ENCODE peak calls at places on chromosomes 4 and X, in ten cellular contexts. A is KG1; M is neural crest cell; Z is SJSA1; U is hypothalamus; O is CD4-positive, CD25-positive, alpha-beta regulatory T cell; L is HCEC 1CT; K is skeletal muscle cell; F is stimulated activated CD4-positive, alpha-beta T cell treated with anti-CD3 and anti-CD28 coated beads, Interleukin-15, amount 100 ng/mL, for 1 hour; E is GM03348. B is an unnamed sample.

GRCh38 chrX:13120017-13120416 is 75.6 kb upstream of the FAM9C start:
- DNase-seq in A (no peak), M (no peak), Z (peak), U (peak), O (no peak), L (peak), K (no peak), F (no peak), E (no peak), B (no peak)

GRCh38 chrX:57329008-57329407 is 42.5 kb downstream of the FAAH2 start:
- DNase-seq in A (no peak), M (no peak), Z (no peak), U (no peak), O (no peak), L (no peak), K (no peak), F (no peak), E (no peak), B (no peak)

GRCh38 chrX:153776611-153777045 is 4.2 kb upstream of the SRPK3 start:
- DNase-seq in A (no peak), M (no peak), Z (no peak), U (no peak), O (no peak), L (no peak), K (no peak), F (no peak), E (no peak), B (no peak)

GRCh38 chr4:94403735-94404134 is 48.0 kb upstream of the PDLIM5 start:
- DNase-seq in A (no peak), M (no peak), Z (no peak), U (no peak), O (no peak), L (no peak), K (no peak), F (no peak), E (no peak), B (no peak)

GRCh38 chr4:165872443-165873297 is at the start of gene TLL1:
- DNase-seq in A (no peak), M (no peak), Z (peak), U (no peak), O (no peak), L (no peak), K (no peak), F (no peak), E (peak), B (no peak)

GRCh38 chr4:148056879-148057278 is 325.0 kb downstream of the ARHGAP10 start:
- DNase-seq in A (peak), M (no peak), Z (peak), U (peak), O (peak), L (peak), K (peak), F (peak), E (peak), B (no peak)

GRCh38 chrX:49029876-49030275 is 13.3 kb downstream of the TFE3 start:
- DNase-seq in A (no peak), M (no peak), Z (no peak), U (no peak), O (no peak), L (no peak), K (no peak), F (no peak), E (no peak), B (no peak)

GRCh38 chr4:161554372-161554990 is 609.3 kb downstream of the FSTL5 start:
- DNase-seq in A (no peak), M (no peak), Z (peak), U (no peak), O (no peak), L (peak), K (peak), F (no peak), E (no peak), B (no peak)

GRCh38 chr4:33592701-33593100 is 2651.6 kb downstream of the ARAP2 start:
- DNase-seq in A (no peak), M (no peak), Z (no peak), U (no peak), O (no peak), L (no peak), K (no peak), F (no peak), E (no peak), B (no peak)

GRCh38 chrX:19981987-19982386 is 8.9 kb downstream of the BCLAF3 start:
- DNase-seq in A (no peak), M (no peak), Z (no peak), U (no peak), O (no peak), L (no peak), K (no peak), F (no peak), E (no peak), B (no peak)

GRCh38 chrX:16750136-16750535 is 30.7 kb downstream of the SYAP1 start:
- DNase-seq in A (no peak), M (no peak), Z (no peak), U (no peak), O (no peak), L (no peak), K (no peak), F (no peak), E (no peak), B (no peak)

GRCh38 chrX:115642895-115643530 is 82.0 kb downstream of the PLS3 start:
- DNase-seq in A (peak), M (peak), Z (peak), U (no peak), O (peak), L (peak), K (no peak), F (no peak), E (peak), B (no peak)

GRCh38 chrX:26889574-26889973 is 573.6 kb downstream of the PPP4R3C start:
- DNase-seq in A (no peak), M (no peak), Z (no peak), U (no peak), O (no peak), L (no peak), K (peak), F (no peak), E (no peak), B (no peak)

GRCh38 chr4:15755781-15756180 is 22.3 kb upstream of the CD38 start:
- DNase-seq in A (no peak), M (no peak), Z (no peak), U (no peak), O (no peak), L (no peak), K (no peak), F (no peak), E (no peak), B (no peak)

GRCh38 chrX:153599192-153600031 is 473 bp upstream of the CCNQ start:
- DNase-seq in A (peak), M (peak), Z (peak), U (peak), O (peak), L (peak), K (peak), F (peak), E (peak), B (no peak)

GRCh38 chr4:159390648-159391047 is 287.8 kb downstream of the RAPGEF2 start:
- DNase-seq in A (no peak), M (no peak), Z (peak), U (no peak), O (no peak), L (peak), K (peak), F (no peak), E (peak), B (no peak)

GRCh38 chr4:174036563-174036962 is 246.9 kb downstream of the FBXO8 start:
- DNase-seq in A (no peak), M (no peak), Z (no peak), U (no peak), O (no peak), L (no peak), K (no peak), F (no peak), E (no peak), B (no peak)

GRCh38 chrX:16282209-16282608 is 114.9 kb downstream of the MAGEB17 start:
- DNase-seq in A (no peak), M (no peak), Z (no peak), U (no peak), O (no peak), L (no peak), K (no peak), F (no peak), E (no peak), B (no peak)

GRCh38 chrX:101206471-101206870 is 13.1 kb upstream of the DRP2 start:
- DNase-seq in A (no peak), M (no peak), Z (no peak), U (no peak), O (peak), L (peak), K (no peak), F (no peak), E (peak), B (no peak)

GRCh38 chr4:78937837-78938236 is 1.4 kb downstream of the PAQR3 start:
- DNase-seq in A (no peak), M (no peak), Z (no peak), U (no peak), O (no peak), L (no peak), K (no peak), F (no peak), E (no peak), B (no peak)

GRCh38 chrX:109747681-109748080 is 14.6 kb upstream of the ACSL4 start:
- DNase-seq in A (no peak), M (no peak), Z (no peak), U (no peak), O (no peak), L (no peak), K (no peak), F (no peak), E (no peak), B (no peak)